ENCODE peak calls at places on chromosomes 6 and 20, in five cellular contexts. O is pancreas, T is left lung, V is heart right ventricle, X is SK-N-SH treated with all-trans-retinoic acid at 6 μM for 48 hours. M is an unnamed sample.

GRCh38 chr6:42441661-42442081 is 10.1 kb downstream of the TRERF1 start:
- ATAC-seq in X (no peak), V (peak; percentile 23), O (no peak), T (no peak), M (no peak)

GRCh38 chr6:133083248-133083967 is 157.7 kb upstream of the EYA4 start:
- ATAC-seq in O (peak; percentile 55), X (no peak), V (no peak), T (no peak), M (no peak)

GRCh38 chr20:36686504-36686903 is 40.5 kb upstream of the SLA2 start:
- ATAC-seq in V (no peak), T (no peak), X (no peak), O (no peak), M (no peak)

GRCh38 chr6:168045706-168046620 is 33.0 kb downstream of the FRMD1 start:
- ATAC-seq in T (no peak), O (no peak), V (peak; percentile 15), X (no peak), M (no peak)

GRCh38 chr6:121443953-121444590 is 8.6 kb downstream of the GJA1 start:
- ATAC-seq in X (peak; percentile 39), V (peak; percentile 60), O (no peak), T (peak; percentile 16), M (no peak)

GRCh38 chr6:96542702-96543101 is 20.2 kb upstream of the FHL5 start:
- ATAC-seq in X (no peak), V (no peak), O (no peak), T (no peak), M (no peak)

GRCh38 chr6:34273242-34273805 is 24.5 kb upstream of the SMIM29 start:
- ATAC-seq in X (peak; percentile 46), V (peak; percentile 69), O (peak; percentile 89), T (peak; percentile 82), M (peak; percentile 66)

GRCh38 chr20:23136893-23137745 is 51.0 kb upstream of the CD93 start:
- ATAC-seq in T (no peak), O (no peak), V (no peak), X (no peak), M (peak; percentile 95)

GRCh38 chr6:130995783-130996447 is 67.1 kb downstream of the EPB41L2 start:
- ATAC-seq in T (no peak), X (no peak), O (no peak), V (no peak), M (no peak)

GRCh38 chr6:169224185-169224695 is 29.4 kb downstream of the THBS2 start:
- ATAC-seq in V (peak; percentile 29), O (no peak), X (peak; percentile 20), T (peak; percentile 50), M (peak; percentile 87)

GRCh38 chr6:142952614-142953013 is 7.6 kb upstream of the HIVEP2 start:
- ATAC-seq in T (no peak), X (no peak), V (no peak), O (no peak), M (no peak)

GRCh38 chr20:60255866-60256265 is 297.6 kb downstream of the CDH26 start:
- ATAC-seq in X (no peak), V (no peak), O (no peak), T (no peak), M (no peak)

GRCh38 chr6:92827104-92827503 is 592.3 kb downstream of the EPHA7 start:
- ATAC-seq in T (no peak), V (no peak), O (no peak), X (no peak), M (no peak)

GRCh38 chr20:24303393-24303792 is 166.0 kb upstream of the SYNDIG1 start:
- ATAC-seq in O (no peak), X (no peak), T (no peak), V (no peak), M (no peak)

GRCh38 chr6:130843575-130844320 is 16.5 kb downstream of the SMLR1 start:
- ATAC-seq in O (peak; percentile 68), X (peak; percentile 98), T (peak; percentile 75), V (no peak), M (peak; percentile 65)

GRCh38 chr20:5602346-5602745 is 147.9 kb upstream of the SHLD1 start:
- ATAC-seq in V (no peak), X (peak; percentile 69), T (no peak), O (no peak), M (peak; percentile 49)

GRCh38 chr6:3538536-3538935 is 81.7 kb upstream of the SLC22A23 start:
- ATAC-seq in O (no peak), V (no peak), X (no peak), T (no peak), M (no peak)

GRCh38 chr6:167530960-167531359 is 206.1 kb downstream of the TTLL2 start:
- ATAC-seq in V (no peak), O (no peak), T (no peak), X (no peak), M (no peak)

GRCh38 chr6:105587349-105588115 is 184.7 kb upstream of the PREP start:
- ATAC-seq in X (peak; percentile 73), V (no peak), T (no peak), O (no peak), M (no peak)

GRCh38 chr6:41636803-41637178 is 1.5 kb upstream of the MDFI start:
- ATAC-seq in O (peak; percentile 88), T (peak; percentile 83), X (no peak), V (no peak), M (peak; percentile 92)

GRCh38 chr6:132202569-132202968 is 198.7 kb downstream of the MOXD1 start:
- ATAC-seq in V (peak; percentile 96), X (peak; percentile 50), O (no peak), T (no peak), M (no peak)

GRCh38 chr6:22954749-22955385 is 385.5 kb downstream of the HDGFL1 start:
- ATAC-seq in V (no peak), O (no peak), X (peak; percentile 54), T (peak; percentile 90), M (no peak)

GRCh38 chr6:149368065-149368464 is 32.0 kb upstream of the SUMO4 start:
- ATAC-seq in O (no peak), V (no peak), X (no peak), T (no peak), M (no peak)

GRCh38 chr20:36350439-36350838 is 44.3 kb downstream of the DLGAP4 start:
- ATAC-seq in T (no peak), O (no peak), X (no peak), V (no peak), M (no peak)

GRCh38 chr20:53901064-53901463 is 169.3 kb downstream of the BCAS1 start:
- ATAC-seq in T (peak; percentile 14), V (no peak), O (no peak), X (peak; percentile 72), M (no peak)

GRCh38 chr6:39207421-39208232 is 21.6 kb downstream of the KCNK5 start:
- ATAC-seq in V (no peak), X (no peak), O (peak; percentile 16), T (peak; percentile 3), M (no peak)

GRCh38 chr6:21595265-21595950 is 1.9 kb downstream of the SOX4 start:
- ATAC-seq in O (peak; percentile 2), X (no peak), V (peak; percentile 3), T (no peak), M (peak; percentile 46)

GRCh38 chr6:12422848-12423247 is 132.7 kb downstream of the EDN1 start:
- ATAC-seq in X (no peak), V (no peak), O (no peak), T (no peak), M (no peak)

M was measured in esophagus mucosa.